ENCODE peak calls at places on chromosome 1, in four cellular contexts. T is endothelial cell, Z is fibroblast of mammary gland, Y is T-helper 1 cell. M is an unnamed sample.

GRCh38 chr1:1080122-1080753 is 6.1 kb upstream of the RNF223 start:
- DNase-seq in T (peak), Z (peak), Y (no peak), M (peak)

GRCh38 chr1:51644533-51645197 is 27.8 kb downstream of the OSBPL9 start:
- DNase-seq in T (no peak), Z (peak), Y (no peak), M (no peak)

GRCh38 chr1:58619286-58620054 is 42.4 kb upstream of the TACSTD2 start:
- DNase-seq in T (no peak), Z (no peak), Y (no peak), M (no peak)

GRCh38 chr1:56484695-56485094 is 94.7 kb downstream of the PLPP3 start:
- DNase-seq in T (no peak), Z (no peak), Y (no peak), M (no peak)

GRCh38 chr1:38297852-38298251 is 251.3 kb upstream of the POU3F1 start:
- DNase-seq in T (no peak), Z (no peak), Y (no peak), M (no peak)

GRCh38 chr1:26959722-26960624 is at the start of gene KDF1:
- DNase-seq in T (no peak), Z (no peak), Y (peak), M (peak)

GRCh38 chr1:230274254-230274653 is 151.9 kb downstream of the PGBD5 start:
- DNase-seq in T (no peak), Z (no peak), Y (peak), M (no peak)

GRCh38 chr1:185570962-185571361 is 163.2 kb upstream of the HMCN1 start:
- DNase-seq in T (no peak), Z (no peak), Y (no peak), M (no peak)

GRCh38 chr1:224903955-224904354 is 25.5 kb upstream of the DNAH14 start:
- DNase-seq in T (no peak), Z (no peak), Y (no peak), M (no peak)